ENCODE peak calls at places on chromosomes 3 and 15, in nine cellular contexts. One of them, this sample, is unnamed.
A peak's percentile ranks its signal among the peaks of the same experiment; 100 is the strongest.

GRCh38 chr15:42385206-42385979 is 26.1 kb downstream of the CAPN3 start:
- DNase-seq in activated CD4-positive, alpha-beta memory T cell treated with anti-CD3 and anti-CD28 coated beads for 36 hours: peak; percentile 57
- DNase-seq in iPS DF 19.7: peak; percentile 50
- DNase-seq in prostate gland: no peak
- DNase-seq in stimulated activated CD8-positive, alpha-beta memory T cell treated with anti-CD3 and anti-CD28 coated beads, Interleukin-15, amount 100 ng/mL, for 24 hours: no peak
- DNase-seq in CD8-positive, alpha-beta memory T cell: no peak
- DNase-seq in kidney epithelial cell: no peak
- DNase-seq in hippocampal formation: no peak
- DNase-seq in RPMI8226: peak; percentile 28
- DNase-seq in this sample: no peak

GRCh38 chr15:35958936-35959335 is 413.0 kb upstream of the DPH6 start:
- DNase-seq in prostate gland: no peak
- DNase-seq in hippocampal formation: no peak
- DNase-seq in iPS DF 19.7: no peak
- DNase-seq in RPMI8226: no peak
- DNase-seq in kidney epithelial cell: no peak
- DNase-seq in stimulated activated CD8-positive, alpha-beta memory T cell treated with anti-CD3 and anti-CD28 coated beads, Interleukin-15, amount 100 ng/mL, for 24 hours: no peak
- DNase-seq in activated CD4-positive, alpha-beta memory T cell treated with anti-CD3 and anti-CD28 coated beads for 36 hours: no peak
- DNase-seq in CD8-positive, alpha-beta memory T cell: no peak
- DNase-seq in this sample: no peak

GRCh38 chr3:188367741-188368140 is 213.8 kb downstream of the LPP start:
- DNase-seq in activated CD4-positive, alpha-beta memory T cell treated with anti-CD3 and anti-CD28 coated beads for 36 hours: no peak
- DNase-seq in stimulated activated CD8-positive, alpha-beta memory T cell treated with anti-CD3 and anti-CD28 coated beads, Interleukin-15, amount 100 ng/mL, for 24 hours: no peak
- DNase-seq in kidney epithelial cell: no peak
- DNase-seq in RPMI8226: no peak
- DNase-seq in CD8-positive, alpha-beta memory T cell: no peak
- DNase-seq in hippocampal formation: no peak
- DNase-seq in iPS DF 19.7: no peak
- DNase-seq in prostate gland: no peak
- DNase-seq in this sample: no peak

GRCh38 chr15:70879386-70879785 is 12.8 kb downstream of the THAP10 start:
- DNase-seq in hippocampal formation: no peak
- DNase-seq in RPMI8226: no peak
- DNase-seq in stimulated activated CD8-positive, alpha-beta memory T cell treated with anti-CD3 and anti-CD28 coated beads, Interleukin-15, amount 100 ng/mL, for 24 hours: no peak
- DNase-seq in iPS DF 19.7: no peak
- DNase-seq in activated CD4-positive, alpha-beta memory T cell treated with anti-CD3 and anti-CD28 coated beads for 36 hours: no peak
- DNase-seq in kidney epithelial cell: no peak
- DNase-seq in CD8-positive, alpha-beta memory T cell: no peak
- DNase-seq in prostate gland: no peak
- DNase-seq in this sample: no peak

GRCh38 chr15:78715930-78716329 is 74.9 kb upstream of the CHRNB4 start:
- DNase-seq in kidney epithelial cell: no peak
- DNase-seq in stimulated activated CD8-positive, alpha-beta memory T cell treated with anti-CD3 and anti-CD28 coated beads, Interleukin-15, amount 100 ng/mL, for 24 hours: no peak
- DNase-seq in prostate gland: no peak
- DNase-seq in RPMI8226: no peak
- DNase-seq in CD8-positive, alpha-beta memory T cell: no peak
- DNase-seq in activated CD4-positive, alpha-beta memory T cell treated with anti-CD3 and anti-CD28 coated beads for 36 hours: peak; percentile 20
- DNase-seq in iPS DF 19.7: no peak
- DNase-seq in hippocampal formation: no peak
- DNase-seq in this sample: no peak

GRCh38 chr3:63853106-63853505 is 10.5 kb downstream of the THOC7 start:
- DNase-seq in stimulated activated CD8-positive, alpha-beta memory T cell treated with anti-CD3 and anti-CD28 coated beads, Interleukin-15, amount 100 ng/mL, for 24 hours: no peak
- DNase-seq in RPMI8226: no peak
- DNase-seq in kidney epithelial cell: no peak
- DNase-seq in prostate gland: no peak
- DNase-seq in hippocampal formation: no peak
- DNase-seq in activated CD4-positive, alpha-beta memory T cell treated with anti-CD3 and anti-CD28 coated beads for 36 hours: no peak
- DNase-seq in iPS DF 19.7: no peak
- DNase-seq in CD8-positive, alpha-beta memory T cell: no peak
- DNase-seq in this sample: no peak

GRCh38 chr3:67384790-67385397 is 269.5 kb downstream of the SUCLG2 start:
- DNase-seq in RPMI8226: peak; percentile 5
- DNase-seq in prostate gland: no peak
- DNase-seq in stimulated activated CD8-positive, alpha-beta memory T cell treated with anti-CD3 and anti-CD28 coated beads, Interleukin-15, amount 100 ng/mL, for 24 hours: no peak
- DNase-seq in iPS DF 19.7: no peak
- DNase-seq in activated CD4-positive, alpha-beta memory T cell treated with anti-CD3 and anti-CD28 coated beads for 36 hours: peak; percentile 61
- DNase-seq in hippocampal formation: no peak
- DNase-seq in kidney epithelial cell: no peak
- DNase-seq in CD8-positive, alpha-beta memory T cell: peak; percentile 5
- DNase-seq in this sample: no peak

GRCh38 chr3:57283366-57283765 is 9.1 kb downstream of the ASB14 start:
- DNase-seq in stimulated activated CD8-positive, alpha-beta memory T cell treated with anti-CD3 and anti-CD28 coated beads, Interleukin-15, amount 100 ng/mL, for 24 hours: no peak
- DNase-seq in activated CD4-positive, alpha-beta memory T cell treated with anti-CD3 and anti-CD28 coated beads for 36 hours: no peak
- DNase-seq in hippocampal formation: no peak
- DNase-seq in prostate gland: no peak
- DNase-seq in iPS DF 19.7: no peak
- DNase-seq in CD8-positive, alpha-beta memory T cell: no peak
- DNase-seq in RPMI8226: no peak
- DNase-seq in kidney epithelial cell: no peak
- DNase-seq in this sample: no peak

GRCh38 chr15:29133791-29134190 is 135.8 kb downstream of the NSMCE3 start:
- DNase-seq in RPMI8226: no peak
- DNase-seq in kidney epithelial cell: no peak
- DNase-seq in iPS DF 19.7: no peak
- DNase-seq in hippocampal formation: no peak
- DNase-seq in prostate gland: no peak
- DNase-seq in CD8-positive, alpha-beta memory T cell: no peak
- DNase-seq in stimulated activated CD8-positive, alpha-beta memory T cell treated with anti-CD3 and anti-CD28 coated beads, Interleukin-15, amount 100 ng/mL, for 24 hours: no peak
- DNase-seq in activated CD4-positive, alpha-beta memory T cell treated with anti-CD3 and anti-CD28 coated beads for 36 hours: no peak
- DNase-seq in this sample: no peak

GRCh38 chr15:85582076-85582718 is 201.8 kb downstream of the AKAP13 start:
- DNase-seq in CD8-positive, alpha-beta memory T cell: peak; percentile 66
- DNase-seq in kidney epithelial cell: no peak
- DNase-seq in stimulated activated CD8-positive, alpha-beta memory T cell treated with anti-CD3 and anti-CD28 coated beads, Interleukin-15, amount 100 ng/mL, for 24 hours: no peak
- DNase-seq in RPMI8226: no peak
- DNase-seq in hippocampal formation: no peak
- DNase-seq in prostate gland: no peak
- DNase-seq in iPS DF 19.7: no peak
- DNase-seq in activated CD4-positive, alpha-beta memory T cell treated with anti-CD3 and anti-CD28 coated beads for 36 hours: peak; percentile 56
- DNase-seq in this sample: no peak

GRCh38 chr3:185586644-185586964 is 509 bp downstream of the SENP2 start:
- DNase-seq in hippocampal formation: no peak
- DNase-seq in iPS DF 19.7: no peak
- DNase-seq in RPMI8226: no peak
- DNase-seq in stimulated activated CD8-positive, alpha-beta memory T cell treated with anti-CD3 and anti-CD28 coated beads, Interleukin-15, amount 100 ng/mL, for 24 hours: no peak
- DNase-seq in CD8-positive, alpha-beta memory T cell: no peak
- DNase-seq in prostate gland: no peak
- DNase-seq in kidney epithelial cell: no peak
- DNase-seq in activated CD4-positive, alpha-beta memory T cell treated with anti-CD3 and anti-CD28 coated beads for 36 hours: no peak
- DNase-seq in this sample: no peak

GRCh38 chr3:122245513-122246174 is 62.2 kb downstream of the CASR start:
- DNase-seq in stimulated activated CD8-positive, alpha-beta memory T cell treated with anti-CD3 and anti-CD28 coated beads, Interleukin-15, amount 100 ng/mL, for 24 hours: no peak
- DNase-seq in prostate gland: no peak
- DNase-seq in activated CD4-positive, alpha-beta memory T cell treated with anti-CD3 and anti-CD28 coated beads for 36 hours: no peak
- DNase-seq in kidney epithelial cell: no peak
- DNase-seq in RPMI8226: no peak
- DNase-seq in hippocampal formation: no peak
- DNase-seq in CD8-positive, alpha-beta memory T cell: no peak
- DNase-seq in iPS DF 19.7: no peak
- DNase-seq in this sample: no peak

GRCh38 chr3:125219261-125219701 is 6.7 kb upstream of the SLC12A8 start:
- DNase-seq in RPMI8226: no peak
- DNase-seq in iPS DF 19.7: no peak
- DNase-seq in kidney epithelial cell: no peak
- DNase-seq in CD8-positive, alpha-beta memory T cell: no peak
- DNase-seq in hippocampal formation: no peak
- DNase-seq in prostate gland: no peak
- DNase-seq in stimulated activated CD8-positive, alpha-beta memory T cell treated with anti-CD3 and anti-CD28 coated beads, Interleukin-15, amount 100 ng/mL, for 24 hours: no peak
- DNase-seq in activated CD4-positive, alpha-beta memory T cell treated with anti-CD3 and anti-CD28 coated beads for 36 hours: no peak
- DNase-seq in this sample: no peak

GRCh38 chr15:67307156-67307555 is 52.6 kb downstream of the IQCH start:
- DNase-seq in activated CD4-positive, alpha-beta memory T cell treated with anti-CD3 and anti-CD28 coated beads for 36 hours: peak; percentile 12
- DNase-seq in stimulated activated CD8-positive, alpha-beta memory T cell treated with anti-CD3 and anti-CD28 coated beads, Interleukin-15, amount 100 ng/mL, for 24 hours: no peak
- DNase-seq in hippocampal formation: no peak
- DNase-seq in iPS DF 19.7: no peak
- DNase-seq in kidney epithelial cell: no peak
- DNase-seq in prostate gland: no peak
- DNase-seq in RPMI8226: no peak
- DNase-seq in CD8-positive, alpha-beta memory T cell: no peak
- DNase-seq in this sample: no peak

GRCh38 chr15:59437473-59437776 is 561 bp upstream of the FAM81A start:
- DNase-seq in activated CD4-positive, alpha-beta memory T cell treated with anti-CD3 and anti-CD28 coated beads for 36 hours: no peak
- DNase-seq in stimulated activated CD8-positive, alpha-beta memory T cell treated with anti-CD3 and anti-CD28 coated beads, Interleukin-15, amount 100 ng/mL, for 24 hours: no peak
- DNase-seq in kidney epithelial cell: no peak
- DNase-seq in iPS DF 19.7: no peak
- DNase-seq in RPMI8226: no peak
- DNase-seq in prostate gland: no peak
- DNase-seq in CD8-positive, alpha-beta memory T cell: no peak
- DNase-seq in hippocampal formation: no peak
- DNase-seq in this sample: no peak

GRCh38 chr3:187000711-187001151 is 70.4 kb downstream of the ST6GAL1 start:
- DNase-seq in prostate gland: no peak
- DNase-seq in RPMI8226: peak; percentile 69
- DNase-seq in iPS DF 19.7: no peak
- DNase-seq in kidney epithelial cell: no peak
- DNase-seq in stimulated activated CD8-positive, alpha-beta memory T cell treated with anti-CD3 and anti-CD28 coated beads, Interleukin-15, amount 100 ng/mL, for 24 hours: no peak
- DNase-seq in hippocampal formation: no peak
- DNase-seq in activated CD4-positive, alpha-beta memory T cell treated with anti-CD3 and anti-CD28 coated beads for 36 hours: peak; percentile 63
- DNase-seq in CD8-positive, alpha-beta memory T cell: no peak
- DNase-seq in this sample: no peak

GRCh38 chr3:172869356-172869755 is 118.8 kb downstream of the ECT2 start:
- DNase-seq in CD8-positive, alpha-beta memory T cell: no peak
- DNase-seq in iPS DF 19.7: no peak
- DNase-seq in activated CD4-positive, alpha-beta memory T cell treated with anti-CD3 and anti-CD28 coated beads for 36 hours: no peak
- DNase-seq in prostate gland: peak; percentile 60
- DNase-seq in stimulated activated CD8-positive, alpha-beta memory T cell treated with anti-CD3 and anti-CD28 coated beads, Interleukin-15, amount 100 ng/mL, for 24 hours: no peak
- DNase-seq in hippocampal formation: no peak
- DNase-seq in kidney epithelial cell: no peak
- DNase-seq in RPMI8226: no peak
- DNase-seq in this sample: no peak

GRCh38 chr3:149340310-149340933 is 7.0 kb upstream of the TM4SF18 start:
- DNase-seq in activated CD4-positive, alpha-beta memory T cell treated with anti-CD3 and anti-CD28 coated beads for 36 hours: no peak
- DNase-seq in stimulated activated CD8-positive, alpha-beta memory T cell treated with anti-CD3 and anti-CD28 coated beads, Interleukin-15, amount 100 ng/mL, for 24 hours: no peak
- DNase-seq in prostate gland: no peak
- DNase-seq in CD8-positive, alpha-beta memory T cell: no peak
- DNase-seq in hippocampal formation: no peak
- DNase-seq in iPS DF 19.7: no peak
- DNase-seq in kidney epithelial cell: no peak
- DNase-seq in RPMI8226: no peak
- DNase-seq in this sample: no peak

GRCh38 chr15:56831467-56831866 is 87.0 kb upstream of the TCF12 start:
- DNase-seq in iPS DF 19.7: no peak
- DNase-seq in activated CD4-positive, alpha-beta memory T cell treated with anti-CD3 and anti-CD28 coated beads for 36 hours: no peak
- DNase-seq in prostate gland: no peak
- DNase-seq in CD8-positive, alpha-beta memory T cell: no peak
- DNase-seq in hippocampal formation: no peak
- DNase-seq in kidney epithelial cell: no peak
- DNase-seq in RPMI8226: no peak
- DNase-seq in stimulated activated CD8-positive, alpha-beta memory T cell treated with anti-CD3 and anti-CD28 coated beads, Interleukin-15, amount 100 ng/mL, for 24 hours: no peak
- DNase-seq in this sample: no peak

This sample was measured in nucleus accumbens.